ENCODE peak calls at places on chromosomes 16 and 17, in four cellular contexts. X is tibial artery, N is GM06990, P is neuronal stem cell. O is an unnamed sample.
A peak's percentile ranks its signal among the peaks of the same experiment; 100 is the strongest.

GRCh38 chr16:4481526-4481925 is 5.3 kb downstream of the HMOX2 start:
- DNase-seq in X (no peak), P (no peak), N (no peak), O (no peak)

GRCh38 chr16:15950167-15950854 is 895 bp downstream of the ABCC1 start:
- DNase-seq in N (peak; percentile 49), P (no peak), X (peak; percentile 44), O (peak; percentile 47)

GRCh38 chr17:7782237-7782636 is 51.8 kb upstream of the KDM6B start:
- DNase-seq in P (no peak), N (no peak), X (no peak), O (no peak)

GRCh38 chr17:16444258-16444886 is 29.0 kb downstream of the TRPV2 start:
- DNase-seq in N (peak; percentile 59), X (no peak), P (no peak), O (no peak)

GRCh38 chr16:9042533-9042932 is 48.9 kb upstream of the HAPSTR1 start:
- DNase-seq in X (no peak), N (no peak), P (no peak), O (no peak)

GRCh38 chr16:72066747-72067146 is 3.7 kb downstream of the HPR start:
- DNase-seq in N (no peak), P (peak; percentile 15), X (no peak), O (no peak)

GRCh38 chr16:86671486-86672214 is 93.3 kb downstream of the FOXL1 start:
- DNase-seq in P (no peak), N (no peak), X (no peak), O (no peak)

GRCh38 chr17:31492206-31492605 is 100.7 kb downstream of the RAB11FIP4 start:
- DNase-seq in P (no peak), X (no peak), N (no peak), O (no peak)

GRCh38 chr16:84700518-84701277 is 898 bp downstream of the USP10 start:
- DNase-seq in P (peak; percentile 14), N (peak; percentile 19), X (no peak), O (peak; percentile 10)

GRCh38 chr16:9077001-9077809 is 14.2 kb upstream of the HAPSTR1 start:
- DNase-seq in N (no peak), X (no peak), P (no peak), O (no peak)

GRCh38 chr17:77233635-77234334 is 93.0 kb downstream of the SEC14L1 start:
- DNase-seq in N (peak; percentile 78), P (no peak), X (no peak), O (no peak)

GRCh38 chr16:58338205-58338604 is 43.4 kb upstream of the PRSS54 start:
- DNase-seq in P (no peak), X (no peak), N (no peak), O (no peak)

GRCh38 chr17:31787857-31788570 is 71.0 kb downstream of the COPRS start:
- DNase-seq in N (no peak), X (peak; percentile 54), P (no peak), O (no peak)

GRCh38 chr17:37792787-37793186 is 47.9 kb upstream of the HNF1B start:
- DNase-seq in P (no peak), N (no peak), X (no peak), O (no peak)

GRCh38 chr17:8059131-8059530 is 20.3 kb downstream of the ALOX15B start:
- DNase-seq in P (no peak), N (no peak), X (no peak), O (no peak)

GRCh38 chr16:85798901-85799496 is 345 bp downstream of the EMC8 start:
- DNase-seq in N (peak; percentile 62), X (no peak), P (no peak), O (peak; percentile 9)

GRCh38 chr17:14297161-14297851 is 3.6 kb upstream of the HS3ST3B1 start:
- DNase-seq in P (peak; percentile 55), N (no peak), X (no peak), O (no peak)

GRCh38 chr17:38591759-38592241 is 14.0 kb downstream of the SRCIN1 start:
- DNase-seq in X (no peak), N (peak; percentile 41), P (no peak), O (no peak)

GRCh38 chr17:13922885-13923284 is 146.4 kb upstream of the COX10 start:
- DNase-seq in X (no peak), N (no peak), P (no peak), O (no peak)

GRCh38 chr17:79836952-79837887 is 2.0 kb downstream of the CBX4 start:
- DNase-seq in N (peak; percentile 85), P (no peak), X (peak; percentile 52), O (no peak)

GRCh38 chr16:88503374-88503770 is 50.3 kb downstream of the ZFPM1 start:
- DNase-seq in N (no peak), P (no peak), X (no peak), O (no peak)

GRCh38 chr17:65137076-65137935 is at the start of gene RGS9:
- DNase-seq in X (peak; percentile 74), N (peak; percentile 89), P (peak; percentile 82), O (peak; percentile 82)

GRCh38 chr16:81614171-81614570 is 164.9 kb upstream of the PLCG2 start:
- DNase-seq in X (no peak), N (no peak), P (no peak), O (no peak)

GRCh38 chr17:15498107-15498506 is 30.7 kb upstream of the CDRT4 start:
- DNase-seq in N (no peak), P (no peak), X (no peak), O (no peak)

GRCh38 chr17:65936013-65936412 is 255.9 kb downstream of the CEP112 start:
- DNase-seq in N (no peak), P (no peak), X (no peak), O (no peak)

GRCh38 chr16:30769379-30770089 is 7.4 kb downstream of the RNF40 start:
- DNase-seq in X (no peak), N (no peak), P (no peak), O (no peak)

GRCh38 chr16:47461598-47462266 is 601 bp downstream of the PHKB start:
- DNase-seq in P (no peak), X (no peak), N (peak; percentile 23), O (no peak)

GRCh38 chr16:63361032-63361624 is 1324.9 kb upstream of the CDH8 start:
- DNase-seq in P (peak; percentile 44), X (no peak), N (no peak), O (no peak)

GRCh38 chr16:4681471-4682083 is 11.8 kb upstream of the NUDT16L1 start:
- DNase-seq in N (no peak), P (no peak), X (no peak), O (no peak)

GRCh38 chr17:17545031-17545820 is 46.3 kb downstream of the PEMT start:
- DNase-seq in X (peak; percentile 47), N (no peak), P (no peak), O (no peak)

GRCh38 chr17:1179635-1180433 is at the start of gene ABR:
- DNase-seq in N (peak; percentile 60), X (no peak), P (peak; percentile 67), O (peak; percentile 52)

GRCh38 chr17:7717756-7718350 is 309 bp downstream of the DNAH2 start:
- DNase-seq in P (no peak), X (no peak), N (no peak), O (no peak)

GRCh38 chr17:28282596-28282995 is 36.4 kb upstream of the TMEM97 start:
- DNase-seq in N (no peak), X (no peak), P (no peak), O (no peak)

GRCh38 chr17:41865596-41865893 is 322 bp upstream of the KLHL11 start:
- DNase-seq in N (no peak), X (no peak), P (no peak), O (no peak)

GRCh38 chr16:83959621-83960434 is 6.8 kb downstream of the OSGIN1 start:
- DNase-seq in N (no peak), P (no peak), X (no peak), O (no peak)

GRCh38 chr17:69819316-69820087 is 255.5 kb upstream of the KCNJ16 start:
- DNase-seq in P (no peak), N (no peak), X (no peak), O (no peak)

GRCh38 chr17:79994602-79995001 is 41.1 kb downstream of the TBC1D16 start:
- DNase-seq in P (no peak), X (no peak), N (no peak), O (no peak)

GRCh38 chr17:76820039-76820438 is 48.2 kb upstream of the MGAT5B start:
- DNase-seq in N (no peak), P (no peak), X (no peak), O (no peak)

GRCh38 chr17:79946352-79947231 is 89.1 kb downstream of the TBC1D16 start:
- DNase-seq in X (peak; percentile 18), N (no peak), P (no peak), O (no peak)

DNA sequence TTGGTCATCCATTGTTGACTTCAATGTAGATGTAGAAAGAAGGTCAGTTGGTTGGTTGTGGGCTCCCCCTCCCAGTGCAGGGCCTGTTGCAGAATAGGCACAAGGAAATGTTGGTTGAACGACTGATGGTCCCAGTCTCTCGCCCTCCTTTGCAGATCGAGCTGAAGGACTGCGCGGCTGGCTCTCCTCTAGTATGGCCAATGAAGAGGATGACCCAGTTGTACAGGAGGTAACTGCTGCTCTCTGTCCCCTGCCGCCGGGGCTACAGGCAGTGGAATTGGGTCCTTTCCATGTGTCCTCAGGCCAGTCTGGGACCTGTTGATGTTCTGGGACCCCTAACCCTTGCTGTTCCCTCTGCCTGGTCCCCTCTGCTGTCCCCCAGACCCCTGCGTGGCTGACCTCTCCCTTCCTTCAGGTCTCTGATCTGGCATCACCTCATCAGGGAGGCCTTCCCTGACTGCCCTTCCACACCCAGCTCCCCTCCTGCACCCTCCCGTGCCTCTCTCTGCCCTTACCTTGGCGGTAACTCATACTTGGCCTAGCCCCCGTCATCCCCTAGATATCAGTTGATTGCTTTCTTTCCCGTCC is 5.7 kb downstream of the POLR3E start:
- DNase-seq in P (no peak), X (no peak), N (no peak), O (no peak)
- H3K36me3 ChIP-seq in P (peaks cover 59% of the 10 kb centered on the region), X (peaks cover 47% of the 10 kb centered on the region), N (peaks cover 24% of the 10 kb centered on the region), O (peaks cover 55% of the 10 kb centered on the region)

DNA sequence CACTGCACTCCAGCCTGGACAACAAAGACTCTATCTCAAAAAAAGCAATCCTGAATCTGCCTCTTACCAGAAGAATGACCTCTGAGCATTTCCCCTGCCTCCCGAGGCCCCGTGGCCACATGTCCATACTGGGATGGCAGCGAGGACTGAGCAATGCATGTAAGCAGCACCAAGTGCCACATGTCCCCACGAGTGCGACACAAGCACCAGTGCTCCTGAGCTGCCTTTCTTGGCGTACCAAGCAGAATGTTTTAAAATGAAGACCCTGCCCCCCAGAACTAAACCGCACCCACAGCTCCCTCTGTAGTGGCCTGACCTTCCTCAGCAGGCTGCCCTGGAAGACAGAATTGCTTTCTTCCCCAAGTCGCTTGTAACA is 373.3 kb downstream of the SLC39A11 start:
- DNase-seq in P (no peak), N (no peak), X (no peak), O (no peak)
- H3K4me3 ChIP-seq in P (no peak overlapping the region), N (no peak overlapping the region), X (no peak overlapping the region), O (peak overlapping the region; percentile 37)

DNA sequence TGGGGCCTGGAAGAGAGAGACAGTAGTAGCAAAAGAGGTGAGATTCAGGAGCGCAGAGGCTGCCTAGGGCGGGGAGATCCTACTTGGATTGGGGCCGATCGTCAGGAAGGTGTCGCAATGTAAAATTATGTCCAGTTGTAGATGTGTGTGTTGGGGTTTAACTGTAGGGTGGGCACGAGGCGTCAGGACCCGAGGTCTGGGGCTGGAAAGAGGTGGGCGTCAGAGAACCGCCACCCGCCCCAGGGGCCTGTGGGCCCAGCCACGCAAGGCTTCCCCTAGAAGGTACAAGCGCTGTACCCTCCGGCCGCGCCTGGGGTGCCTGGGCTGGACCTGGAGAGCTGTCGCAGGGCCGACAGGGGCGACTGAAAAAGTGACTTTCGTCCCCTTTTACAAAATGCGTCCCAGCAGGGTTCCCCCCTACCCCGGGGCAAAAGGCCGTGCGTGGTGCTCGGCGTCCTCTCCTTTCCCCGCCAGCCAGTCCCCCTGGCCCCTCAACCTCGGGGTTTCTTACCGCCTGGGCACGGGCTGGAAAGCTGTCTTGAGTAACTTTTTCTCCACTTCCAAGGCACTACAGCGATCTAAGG is 2.8 kb downstream of the IRX3 start:
- DNase-seq in X (no peak), P (no peak), N (no peak), O (no peak)
- H3K27me3 ChIP-seq in X (no peaks in the 10 kb centered on the region), P (peaks cover 36% of the 10 kb centered on the region), N (no peaks in the 10 kb centered on the region), O (peaks cover 20% of the 10 kb centered on the region)

GRCh38 chr16:19703218-19703617 is 14.8 kb downstream of the KNOP1 start:
- DNase-seq in X (no peak), P (no peak), N (no peak), O (no peak)
- H3K36me3 ChIP-seq in X (peaks cover 69% of the 10 kb centered on the region), P (peaks cover 99% of the 10 kb centered on the region), N (peaks cover 22% of the 10 kb centered on the region), O (peaks cover 26% of the 10 kb centered on the region)